ENCODE peak calls at places on chromosomes 11 and 22, in eight cellular contexts. I is adrenal gland; A is AG04449; R is nephron progenitor cell; L is chondrocyte; W is psoas muscle; J is CD8-positive, alpha-beta T cell; Q is OCI-LY7. K is an unnamed sample.

GRCh38 chr11:2754008-2754407 is 54.2 kb upstream of the KCNQ1OT1 start:
- DNase-seq in I (no peak), A (no peak), R (no peak), L (no peak), W (no peak), J (no peak), Q (no peak), K (no peak)

GRCh38 chr22:40764743-40765441 is 54.3 kb downstream of the SLC25A17 start:
- DNase-seq in I (no peak), A (no peak), R (no peak), L (no peak), W (no peak), J (no peak), Q (peak; percentile 24), K (no peak)

GRCh38 chr11:64868904-64869570 is 9.4 kb downstream of the EHD1 start:
- DNase-seq in I (no peak), A (no peak), R (no peak), L (no peak), W (peak; percentile 80), J (no peak), Q (peak; percentile 77), K (no peak)

GRCh38 chr11:61142424-61142823 is 18.8 kb downstream of the VPS37C start:
- DNase-seq in I (no peak), A (no peak), R (no peak), L (no peak), W (no peak), J (no peak), Q (no peak), K (no peak)

GRCh38 chr11:8258289-8258688 is 5.4 kb downstream of the LMO1 start:
- DNase-seq in I (no peak), A (no peak), R (no peak), L (no peak), W (peak; percentile 76), J (no peak), Q (no peak), K (peak; percentile 8)

GRCh38 chr11:472272-472671 is 22.2 kb downstream of the PTDSS2 start:
- DNase-seq in I (no peak), A (no peak), R (no peak), L (no peak), W (peak; percentile 49), J (no peak), Q (no peak), K (no peak)

GRCh38 chr11:61377461-61378160 is 14.8 kb upstream of the TMEM216 start:
- DNase-seq in I (no peak), A (no peak), R (no peak), L (no peak), W (no peak), J (no peak), Q (no peak), K (no peak)

GRCh38 chr11:95659088-95659487 is 130.5 kb downstream of the FAM76B start:
- DNase-seq in I (no peak), A (peak; percentile 34), R (no peak), L (no peak), W (no peak), J (no peak), Q (no peak), K (no peak)

GRCh38 chr22:24390576-24390975 is 36.8 kb upstream of the ADORA2A start:
- DNase-seq in I (no peak), A (no peak), R (no peak), L (no peak), W (peak; percentile 70), J (no peak), Q (no peak), K (no peak)

GRCh38 chr11:112172362-112172994 is 2.8 kb upstream of the BCO2 start:
- DNase-seq in I (no peak), A (no peak), R (no peak), L (no peak), W (no peak), J (no peak), Q (no peak), K (no peak)

GRCh38 chr11:126874831-126875230 is 125.7 kb downstream of the KIRREL3 start:
- DNase-seq in I (no peak), A (no peak), R (no peak), L (no peak), W (no peak), J (no peak), Q (peak; percentile 1), K (no peak)
- TF ChIP-seq CTCF in I (no peak), A (no peak), R (no peak), L (peak; percentile 9), W (no peak), J (no peak), Q (peak; percentile 58), K (no peak)

GRCh38 chr11:84261707-84262106 is 975.5 kb upstream of the CCDC90B start:
- DNase-seq in I (peak; percentile 52), A (no peak), R (no peak), L (no peak), W (no peak), J (no peak), Q (no peak), K (no peak)
- TF ChIP-seq CTCF in I (no peak), A (no peak), R (peak; percentile 21), L (no peak), W (no peak), J (no peak), Q (peak; percentile 32), K (no peak)

GRCh38 chr11:117923773-117924172 is 5.4 kb downstream of the TMPRSS13 start:
- DNase-seq in I (no peak), A (no peak), R (no peak), L (peak; percentile 42), W (no peak), J (no peak), Q (no peak), K (no peak)
- TF ChIP-seq CTCF in I (no peak), A (no peak), R (no peak), L (peak; percentile 18), W (no peak), J (no peak), Q (peak; percentile 16), K (no peak)

GRCh38 chr11:104907521-104908185 is 9.4 kb upstream of the CASP12 start:
- DNase-seq in I (no peak), A (no peak), R (no peak), L (no peak), W (no peak), J (no peak), Q (no peak), K (no peak)

GRCh38 chr11:104908186-104908531 is 9.9 kb upstream of the CASP12 start:
- DNase-seq in I (no peak), A (no peak), R (no peak), L (no peak), W (no peak), J (no peak), Q (no peak), K (no peak)

DNA sequence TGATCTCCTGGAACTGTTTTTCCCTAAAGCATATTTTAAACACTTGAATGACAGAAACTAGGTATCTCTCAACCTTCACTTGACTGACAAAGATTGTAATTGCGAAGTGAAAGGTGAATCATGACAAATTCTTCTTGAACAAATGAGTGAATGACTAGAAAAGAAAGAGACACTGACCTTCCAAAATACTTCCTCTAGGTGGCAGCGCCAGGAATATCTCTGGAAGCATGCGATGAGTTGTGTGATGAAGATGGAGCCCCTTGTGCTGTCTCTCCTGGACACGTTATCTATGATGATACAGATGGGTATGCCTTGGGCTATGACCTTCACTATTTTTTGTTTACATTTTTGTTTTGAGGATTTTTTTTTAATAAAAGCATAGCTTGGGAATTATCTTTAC is 7.0 kb upstream of the CASP12 start:
- DNase-seq in I (no peak), A (no peak), R (no peak), L (no peak), W (no peak), J (no peak), Q (no peak), K (no peak)
- TF ChIP-seq CTCF in I (no peak), A (no peak), R (peak; percentile 15), L (peak; percentile 58), W (no peak), J (no peak), Q (peak; percentile 19), K (no peak)

GRCh38 chr11:27907534-27907933 is 200.4 kb downstream of the KIF18A start:
- DNase-seq in I (no peak), A (no peak), R (no peak), L (no peak), W (no peak), J (no peak), Q (no peak), K (no peak)

GRCh38 chr11:27902981-27903624 is 202.8 kb upstream of the BDNF start:
- DNase-seq in I (no peak), A (peak; percentile 51), R (no peak), L (no peak), W (no peak), J (no peak), Q (no peak), K (no peak)

GRCh38 chr11:27909386-27909785 is 198.6 kb downstream of the KIF18A start:
- DNase-seq in I (no peak), A (no peak), R (no peak), L (no peak), W (no peak), J (no peak), Q (no peak), K (no peak)

GRCh38 chr11:27910186-27910941 is 197.6 kb downstream of the KIF18A start:
- DNase-seq in I (no peak), A (no peak), R (no peak), L (no peak), W (no peak), J (no peak), Q (no peak), K (no peak)

DNA sequence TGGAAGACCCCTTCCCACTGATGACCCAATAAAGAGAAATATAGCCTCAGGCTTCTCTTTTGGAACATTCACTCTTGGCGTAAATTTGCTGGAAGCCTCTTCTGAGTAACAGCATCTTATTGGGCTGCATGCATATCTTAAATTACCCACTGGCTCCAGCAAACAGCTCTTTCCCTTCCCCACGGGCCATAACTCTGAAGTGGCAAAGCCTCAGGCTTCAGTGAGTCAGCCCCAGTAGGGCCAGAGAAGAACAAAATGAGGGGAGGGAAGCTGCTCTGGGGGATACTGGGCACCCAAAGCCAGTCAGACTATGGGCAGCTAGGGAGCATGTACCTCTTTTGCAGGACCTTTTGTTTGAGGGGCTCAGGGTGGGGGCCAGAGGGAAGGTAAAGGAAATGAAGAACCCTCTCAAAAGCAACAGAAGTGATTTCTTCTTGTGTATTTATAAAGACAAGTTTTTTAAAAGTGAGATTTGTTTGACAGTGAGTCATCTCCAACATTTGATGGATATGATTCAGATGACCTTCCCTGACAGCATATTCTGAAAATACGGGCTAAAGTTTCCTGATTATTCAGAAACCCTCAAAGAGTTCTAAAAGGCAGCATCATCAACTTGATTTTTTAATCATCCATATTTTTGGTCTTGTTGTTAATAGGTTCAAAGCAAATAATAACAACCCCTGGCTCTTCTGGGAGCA is 203.4 kb downstream of the KIF18A start:
- DNase-seq in I (no peak), A (no peak), R (no peak), L (no peak), W (no peak), J (no peak), Q (no peak), K (no peak)
- TF ChIP-seq CTCF in I (no peak), A (no peak), R (no peak), L (no peak), W (no peak), J (no peak), Q (no peak), K (no peak)

K was measured in mesothelial cell of epicardium.